ENCODE peak calls at places on chromosomes 4 and X, in nine cellular contexts. One of them, this sample, is unnamed.

GRCh38 chr4:165208322-165208652 is 926 bp downstream of the KLHL2 start:
- DNase-seq in fibroblast of lung: no peak
- DNase-seq in adrenal gland: no peak
- DNase-seq in IMR-90: no peak
- DNase-seq in ovary: no peak
- DNase-seq in ascending aorta: no peak
- DNase-seq in suprapubic skin: no peak
- DNase-seq in tibial nerve: no peak
- DNase-seq in colonic mucosa: no peak
- DNase-seq in this sample: no peak

GRCh38 chr4:145945431-145946155 is 7.0 kb upstream of the ZNF827 start:
- DNase-seq in fibroblast of lung: no peak
- DNase-seq in adrenal gland: no peak
- DNase-seq in IMR-90: peak; percentile 37
- DNase-seq in ovary: no peak
- DNase-seq in ascending aorta: no peak
- DNase-seq in suprapubic skin: no peak
- DNase-seq in tibial nerve: no peak
- DNase-seq in colonic mucosa: no peak
- DNase-seq in this sample: no peak

GRCh38 chr4:101141230-101141629 is 206.1 kb downstream of the PPP3CA start:
- DNase-seq in fibroblast of lung: no peak
- DNase-seq in adrenal gland: no peak
- DNase-seq in IMR-90: no peak
- DNase-seq in ovary: no peak
- DNase-seq in ascending aorta: no peak
- DNase-seq in suprapubic skin: no peak
- DNase-seq in tibial nerve: no peak
- DNase-seq in colonic mucosa: no peak
- DNase-seq in this sample: no peak

GRCh38 chr4:20408596-20408995 is 156.9 kb downstream of the SLIT2 start:
- DNase-seq in fibroblast of lung: peak; percentile 34
- DNase-seq in adrenal gland: peak; percentile 41
- DNase-seq in IMR-90: peak; percentile 56
- DNase-seq in ovary: no peak
- DNase-seq in ascending aorta: no peak
- DNase-seq in suprapubic skin: no peak
- DNase-seq in tibial nerve: no peak
- DNase-seq in colonic mucosa: no peak
- DNase-seq in this sample: no peak

GRCh38 chr4:30461218-30461617 is 259.0 kb upstream of the PCDH7 start:
- DNase-seq in fibroblast of lung: no peak
- DNase-seq in adrenal gland: no peak
- DNase-seq in IMR-90: no peak
- DNase-seq in ovary: no peak
- DNase-seq in ascending aorta: no peak
- DNase-seq in suprapubic skin: no peak
- DNase-seq in tibial nerve: no peak
- DNase-seq in colonic mucosa: no peak
- DNase-seq in this sample: no peak

GRCh38 chrX:106300656-106301055 is 132.6 kb downstream of the PWWP3B start:
- DNase-seq in fibroblast of lung: no peak
- DNase-seq in adrenal gland: no peak
- DNase-seq in IMR-90: no peak
- DNase-seq in ovary: no peak
- DNase-seq in ascending aorta: no peak
- DNase-seq in suprapubic skin: no peak
- DNase-seq in tibial nerve: no peak
- DNase-seq in colonic mucosa: no peak
- DNase-seq in this sample: no peak

GRCh38 chrX:43566170-43566569 is 89.9 kb upstream of the MAOA start:
- DNase-seq in fibroblast of lung: no peak
- DNase-seq in adrenal gland: no peak
- DNase-seq in IMR-90: no peak
- DNase-seq in ovary: no peak
- DNase-seq in ascending aorta: no peak
- DNase-seq in suprapubic skin: no peak
- DNase-seq in tibial nerve: no peak
- DNase-seq in colonic mucosa: no peak
- DNase-seq in this sample: no peak

GRCh38 chr4:152734699-152735050 is 44.9 kb downstream of the TIGD4 start:
- DNase-seq in fibroblast of lung: no peak
- DNase-seq in adrenal gland: no peak
- DNase-seq in IMR-90: no peak
- DNase-seq in ovary: no peak
- DNase-seq in ascending aorta: no peak
- DNase-seq in suprapubic skin: no peak
- DNase-seq in tibial nerve: no peak
- DNase-seq in colonic mucosa: no peak
- DNase-seq in this sample: no peak

GRCh38 chr4:52407545-52407944 is 251.6 kb downstream of the USP46 start:
- DNase-seq in fibroblast of lung: no peak
- DNase-seq in adrenal gland: no peak
- DNase-seq in IMR-90: no peak
- DNase-seq in ovary: no peak
- DNase-seq in ascending aorta: no peak
- DNase-seq in suprapubic skin: no peak
- DNase-seq in tibial nerve: no peak
- DNase-seq in colonic mucosa: no peak
- DNase-seq in this sample: no peak

GRCh38 chr4:95638920-95639501 is 90.2 kb upstream of the UNC5C start:
- DNase-seq in fibroblast of lung: peak; percentile 7
- DNase-seq in adrenal gland: no peak
- DNase-seq in IMR-90: no peak
- DNase-seq in ovary: no peak
- DNase-seq in ascending aorta: no peak
- DNase-seq in suprapubic skin: no peak
- DNase-seq in tibial nerve: no peak
- DNase-seq in colonic mucosa: no peak
- DNase-seq in this sample: no peak

GRCh38 chr4:111435986-111436744 is 709.1 kb upstream of the FAM241A start:
- DNase-seq in fibroblast of lung: no peak
- DNase-seq in adrenal gland: no peak
- DNase-seq in IMR-90: no peak
- DNase-seq in ovary: no peak
- DNase-seq in ascending aorta: no peak
- DNase-seq in suprapubic skin: no peak
- DNase-seq in tibial nerve: no peak
- DNase-seq in colonic mucosa: no peak
- DNase-seq in this sample: no peak

GRCh38 chr4:7003879-7004240 is 39.3 kb upstream of the TADA2B start:
- DNase-seq in fibroblast of lung: no peak
- DNase-seq in adrenal gland: peak; percentile 11
- DNase-seq in IMR-90: no peak
- DNase-seq in ovary: no peak
- DNase-seq in ascending aorta: no peak
- DNase-seq in suprapubic skin: no peak
- DNase-seq in tibial nerve: no peak
- DNase-seq in colonic mucosa: no peak
- DNase-seq in this sample: no peak

GRCh38 chr4:7815562-7815961 is 124.1 kb downstream of the AFAP1 start:
- DNase-seq in fibroblast of lung: peak; percentile 93
- DNase-seq in adrenal gland: peak; percentile 50
- DNase-seq in IMR-90: peak; percentile 87
- DNase-seq in ovary: no peak
- DNase-seq in ascending aorta: no peak
- DNase-seq in suprapubic skin: no peak
- DNase-seq in tibial nerve: no peak
- DNase-seq in colonic mucosa: no peak
- DNase-seq in this sample: no peak

GRCh38 chr4:3040447-3041191 is 33.7 kb downstream of the HTT-AS start:
- DNase-seq in fibroblast of lung: no peak
- DNase-seq in adrenal gland: no peak
- DNase-seq in IMR-90: no peak
- DNase-seq in ovary: no peak
- DNase-seq in ascending aorta: peak; percentile 58
- DNase-seq in suprapubic skin: peak; percentile 60
- DNase-seq in tibial nerve: no peak
- DNase-seq in colonic mucosa: no peak
- DNase-seq in this sample: no peak

GRCh38 chr4:184649971-184650855 is 675 bp downstream of the PRIMPOL start:
- DNase-seq in fibroblast of lung: peak; percentile 47
- DNase-seq in adrenal gland: peak; percentile 56
- DNase-seq in IMR-90: peak; percentile 65
- DNase-seq in ovary: peak; percentile 41
- DNase-seq in ascending aorta: peak; percentile 66
- DNase-seq in suprapubic skin: no peak
- DNase-seq in tibial nerve: no peak
- DNase-seq in colonic mucosa: no peak
- DNase-seq in this sample: no peak

GRCh38 chr4:40214038-40214437 is 17.2 kb downstream of the RHOH start:
- DNase-seq in fibroblast of lung: no peak
- DNase-seq in adrenal gland: no peak
- DNase-seq in IMR-90: no peak
- DNase-seq in ovary: no peak
- DNase-seq in ascending aorta: no peak
- DNase-seq in suprapubic skin: no peak
- DNase-seq in tibial nerve: no peak
- DNase-seq in colonic mucosa: no peak
- DNase-seq in this sample: no peak
- H3K27ac ChIP-seq in fibroblast of lung: no peak overlapping the region
- H3K27ac ChIP-seq in adrenal gland: no peak overlapping the region
- H3K27ac ChIP-seq in IMR-90: no peak overlapping the region
- H3K27ac ChIP-seq in ovary: no peak overlapping the region
- H3K27ac ChIP-seq in ascending aorta: no peak overlapping the region
- H3K27ac ChIP-seq in suprapubic skin: no peak overlapping the region
- H3K27ac ChIP-seq in tibial nerve: no peak overlapping the region
- H3K27ac ChIP-seq in colonic mucosa: no peak overlapping the region
- H3K27ac ChIP-seq in this sample: no peak overlapping the region

GRCh38 chrX:50581405-50581804 is 110.8 kb upstream of the DGKK start:
- DNase-seq in fibroblast of lung: no peak
- DNase-seq in adrenal gland: no peak
- DNase-seq in IMR-90: no peak
- DNase-seq in ovary: no peak
- DNase-seq in ascending aorta: no peak
- DNase-seq in suprapubic skin: no peak
- DNase-seq in tibial nerve: no peak
- DNase-seq in colonic mucosa: no peak
- DNase-seq in this sample: no peak

GRCh38 chrX:50579955-50580354 is 109.3 kb upstream of the DGKK start:
- DNase-seq in fibroblast of lung: peak; percentile 61
- DNase-seq in adrenal gland: peak; percentile 29
- DNase-seq in IMR-90: peak; percentile 57
- DNase-seq in ovary: peak; percentile 20
- DNase-seq in ascending aorta: no peak
- DNase-seq in suprapubic skin: no peak
- DNase-seq in tibial nerve: no peak
- DNase-seq in colonic mucosa: peak; percentile 32
- DNase-seq in this sample: peak; percentile 11
- TF ChIP-seq CTCF in fibroblast of lung: peak; percentile 32
- TF ChIP-seq CTCF in adrenal gland: peak; percentile 59
- TF ChIP-seq CTCF in IMR-90: peak; percentile 52
- TF ChIP-seq CTCF in ovary: no peak
- TF ChIP-seq CTCF in ascending aorta: peak; percentile 31
- TF ChIP-seq CTCF in suprapubic skin: no peak
- TF ChIP-seq CTCF in tibial nerve: peak; percentile 33
- TF ChIP-seq CTCF in colonic mucosa: peak; percentile 36
- TF ChIP-seq CTCF in this sample: peak; percentile 56

DNA sequence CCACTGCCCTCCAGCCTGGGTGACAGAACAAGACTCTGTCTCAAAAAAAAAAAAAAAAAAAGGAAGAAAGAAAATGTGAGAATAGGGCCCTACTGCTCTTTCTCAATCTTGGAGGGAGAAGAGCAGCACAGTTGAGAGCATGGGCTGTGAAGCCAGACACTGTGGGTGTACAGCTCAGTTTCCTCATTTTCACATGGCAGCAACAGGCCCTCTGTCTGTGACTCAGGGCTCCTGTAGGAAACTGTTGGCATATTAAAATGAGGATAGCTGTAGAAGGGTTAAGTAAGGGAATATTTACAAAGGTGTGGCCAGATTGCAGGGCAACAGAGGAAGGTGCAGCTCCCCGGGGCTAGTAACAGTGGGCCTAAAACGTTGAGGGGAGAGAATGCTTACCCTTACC is 3.4 kb downstream of the AKAP14 start:
- DNase-seq in fibroblast of lung: no peak
- DNase-seq in adrenal gland: no peak
- DNase-seq in IMR-90: no peak
- DNase-seq in ovary: no peak
- DNase-seq in ascending aorta: no peak
- DNase-seq in suprapubic skin: no peak
- DNase-seq in tibial nerve: no peak
- DNase-seq in colonic mucosa: peak; percentile 22
- DNase-seq in this sample: no peak
- H3K27ac ChIP-seq in fibroblast of lung: no peak overlapping the region
- H3K27ac ChIP-seq in adrenal gland: no peak overlapping the region
- H3K27ac ChIP-seq in IMR-90: no peak overlapping the region
- H3K27ac ChIP-seq in ovary: no peak overlapping the region
- H3K27ac ChIP-seq in ascending aorta: no peak overlapping the region
- H3K27ac ChIP-seq in suprapubic skin: no peak overlapping the region
- H3K27ac ChIP-seq in tibial nerve: no peak overlapping the region
- H3K27ac ChIP-seq in colonic mucosa: no peak overlapping the region
- H3K27ac ChIP-seq in this sample: no peak overlapping the region

GRCh38 chr4:22689428-22689827 is 3.3 kb upstream of the GBA3 start:
- DNase-seq in fibroblast of lung: no peak
- DNase-seq in adrenal gland: no peak
- DNase-seq in IMR-90: no peak
- DNase-seq in ovary: no peak
- DNase-seq in ascending aorta: no peak
- DNase-seq in suprapubic skin: no peak
- DNase-seq in tibial nerve: no peak
- DNase-seq in colonic mucosa: no peak
- DNase-seq in this sample: no peak

GRCh38 chr4:22695917-22696316 is 3.2 kb downstream of the GBA3 start:
- DNase-seq in fibroblast of lung: no peak
- DNase-seq in adrenal gland: no peak
- DNase-seq in IMR-90: no peak
- DNase-seq in ovary: no peak
- DNase-seq in ascending aorta: no peak
- DNase-seq in suprapubic skin: no peak
- DNase-seq in tibial nerve: no peak
- DNase-seq in colonic mucosa: peak; percentile 32
- DNase-seq in this sample: no peak

GRCh38 chr4:22695011-22695410 is 2.3 kb downstream of the GBA3 start:
- DNase-seq in fibroblast of lung: no peak
- DNase-seq in adrenal gland: no peak
- DNase-seq in IMR-90: no peak
- DNase-seq in ovary: no peak
- DNase-seq in ascending aorta: no peak
- DNase-seq in suprapubic skin: no peak
- DNase-seq in tibial nerve: no peak
- DNase-seq in colonic mucosa: no peak
- DNase-seq in this sample: no peak

GRCh38 chr4:22688236-22688635 is 4.5 kb upstream of the GBA3 start:
- DNase-seq in fibroblast of lung: no peak
- DNase-seq in adrenal gland: no peak
- DNase-seq in IMR-90: no peak
- DNase-seq in ovary: no peak
- DNase-seq in ascending aorta: no peak
- DNase-seq in suprapubic skin: no peak
- DNase-seq in tibial nerve: no peak
- DNase-seq in colonic mucosa: no peak
- DNase-seq in this sample: no peak

DNA sequence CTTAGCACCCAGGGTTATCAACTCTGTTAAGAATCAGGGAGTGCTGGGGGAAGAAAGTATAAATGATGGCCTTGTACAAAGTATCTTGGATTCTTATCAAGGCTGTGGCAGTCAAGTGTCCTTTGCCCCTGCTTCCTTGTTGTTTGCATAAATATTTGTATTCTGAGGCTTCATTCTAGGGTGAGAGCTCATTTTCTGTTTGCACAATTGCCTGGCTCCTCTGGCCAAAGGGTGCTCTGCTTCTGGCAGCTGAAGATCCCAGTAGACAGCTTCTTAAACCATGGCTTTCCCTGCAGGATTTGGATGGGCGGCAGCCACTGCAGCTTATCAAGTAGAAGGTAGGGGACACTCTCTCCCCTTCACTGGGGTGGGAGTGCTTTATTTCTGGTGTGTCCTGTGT is at the start of gene GBA3:
- DNase-seq in fibroblast of lung: no peak
- DNase-seq in adrenal gland: no peak
- DNase-seq in IMR-90: no peak
- DNase-seq in ovary: no peak
- DNase-seq in ascending aorta: no peak
- DNase-seq in suprapubic skin: no peak
- DNase-seq in tibial nerve: no peak
- DNase-seq in colonic mucosa: peak; percentile 44
- DNase-seq in this sample: no peak
- TF ChIP-seq CTCF in fibroblast of lung: no peak
- TF ChIP-seq CTCF in adrenal gland: no peak
- TF ChIP-seq CTCF in IMR-90: no peak
- TF ChIP-seq CTCF in ovary: no peak
- TF ChIP-seq CTCF in ascending aorta: no peak
- TF ChIP-seq CTCF in suprapubic skin: no peak
- TF ChIP-seq CTCF in tibial nerve: no peak
- TF ChIP-seq CTCF in colonic mucosa: no peak
- TF ChIP-seq CTCF in this sample: no peak

This sample was measured in AG04450.